ENCODE peak calls at places on chromosomes 11 and 22, in five cellular contexts. K is IMR-90, G is H9, I is cardiac muscle cell, F is tibial nerve. C is an unnamed sample. For H3K4me1, the result is how much of the 10 kb centered on the place peaks cover.

GRCh38 chr11:28242596-28242995 is 134.4 kb downstream of the METTL15 start:
- DNase-seq in G (no peak), I (no peak), K (no peak), F (no peak), C (no peak)

GRCh38 chr11:8230178-8230859 is 33.4 kb downstream of the LMO1 start:
- DNase-seq in F (no peak), K (no peak), G (no peak), I (no peak), C (no peak)

GRCh38 chr11:121522043-121522941 is 69.5 kb upstream of the SORL1-AS1 start:
- DNase-seq in G (no peak), I (no peak), F (no peak), K (no peak), C (no peak)

GRCh38 chr11:40125054-40125453 is 1334.4 kb downstream of the LRRC4C start:
- DNase-seq in I (no peak), G (no peak), F (no peak), K (no peak), C (peak)

GRCh38 chr11:29300441-29300840 is 716.4 kb downstream of the KCNA4 start:
- DNase-seq in G (no peak), K (peak), I (peak), F (no peak), C (no peak)

GRCh38 chr11:128725630-128726461 is 32.0 kb downstream of the FLI1 start:
- DNase-seq in F (no peak), K (peak), I (peak), G (no peak), C (no peak)

GRCh38 chr22:37184380-37184755 is 3.7 kb downstream of the C1QTNF6 start:
- DNase-seq in F (no peak), K (no peak), G (no peak), I (no peak), C (no peak)

GRCh38 chr11:44188643-44189042 is 93.2 kb downstream of the EXT2 start:
- DNase-seq in F (no peak), K (peak), I (no peak), G (no peak), C (no peak)

GRCh38 chr11:72770799-72771198 is 18.6 kb upstream of the ARAP1 start:
- DNase-seq in K (no peak), F (no peak), I (no peak), G (no peak), C (no peak)

GRCh38 chr11:77269484-77270123 is 31.9 kb downstream of the GDPD4 start:
- DNase-seq in G (no peak), K (peak), I (no peak), F (no peak), C (peak)

GRCh38 chr11:20477418-20478090 is 90.0 kb downstream of the PRMT3 start:
- DNase-seq in F (no peak), G (no peak), I (no peak), K (no peak), C (no peak)

GRCh38 chr11:73267921-73268540 is 4.1 kb upstream of the P2RY6 start:
- DNase-seq in F (no peak), K (no peak), G (peak), I (no peak), C (no peak)

GRCh38 chr11:22456993-22457748 is 119.0 kb downstream of the SLC17A6 start:
- DNase-seq in G (no peak), F (no peak), I (no peak), K (no peak), C (peak)

GRCh38 chr22:47213571-47214230 is 451.3 kb downstream of the TBC1D22A start:
- DNase-seq in F (no peak), K (no peak), I (peak), G (peak), C (peak)

GRCh38 chr22:49524362-49524761 is 303.3 kb downstream of the BRD1 start:
- DNase-seq in G (no peak), I (no peak), K (no peak), F (no peak), C (no peak)

GRCh38 chr11:77990981-77991380 is 3.5 kb downstream of the INTS4 start:
- DNase-seq in I (no peak), G (no peak), F (no peak), K (no peak), C (no peak)

GRCh38 chr11:12721816-12722604 is 47.8 kb downstream of the TEAD1 start:
- DNase-seq in F (no peak), K (no peak), G (no peak), I (no peak), C (no peak)

GRCh38 chr11:134538793-134539192 is 126.8 kb upstream of the B3GAT1 start:
- DNase-seq in K (no peak), I (no peak), G (no peak), F (no peak), C (no peak)

GRCh38 chr22:49052023-49052538 is 775.6 kb downstream of the BRD1 start:
- DNase-seq in K (no peak), G (peak), F (no peak), I (peak), C (no peak)

GRCh38 chr11:14641801-14642200 is 1.8 kb upstream of the PDE3B start:
- DNase-seq in I (no peak), K (no peak), F (no peak), G (no peak), C (no peak)

GRCh38 chr11:117259417-117259816 is 26.9 kb downstream of the RNF214 start:
- DNase-seq in F (no peak), G (no peak), K (peak), I (peak), C (no peak)

GRCh38 chr22:22710719-22711531 is 66.5 kb downstream of the GGTLC2 start:
- DNase-seq in I (peak), G (peak), F (peak), K (peak), C (peak)

GRCh38 chr22:49587421-49587820 is 240.3 kb downstream of the BRD1 start:
- DNase-seq in K (no peak), I (no peak), G (no peak), F (no peak), C (no peak)

GRCh38 chr11:76984741-76985140 is 49.5 kb upstream of the B3GNT6 start:
- DNase-seq in K (no peak), I (no peak), G (no peak), F (no peak), C (no peak)

DNA sequence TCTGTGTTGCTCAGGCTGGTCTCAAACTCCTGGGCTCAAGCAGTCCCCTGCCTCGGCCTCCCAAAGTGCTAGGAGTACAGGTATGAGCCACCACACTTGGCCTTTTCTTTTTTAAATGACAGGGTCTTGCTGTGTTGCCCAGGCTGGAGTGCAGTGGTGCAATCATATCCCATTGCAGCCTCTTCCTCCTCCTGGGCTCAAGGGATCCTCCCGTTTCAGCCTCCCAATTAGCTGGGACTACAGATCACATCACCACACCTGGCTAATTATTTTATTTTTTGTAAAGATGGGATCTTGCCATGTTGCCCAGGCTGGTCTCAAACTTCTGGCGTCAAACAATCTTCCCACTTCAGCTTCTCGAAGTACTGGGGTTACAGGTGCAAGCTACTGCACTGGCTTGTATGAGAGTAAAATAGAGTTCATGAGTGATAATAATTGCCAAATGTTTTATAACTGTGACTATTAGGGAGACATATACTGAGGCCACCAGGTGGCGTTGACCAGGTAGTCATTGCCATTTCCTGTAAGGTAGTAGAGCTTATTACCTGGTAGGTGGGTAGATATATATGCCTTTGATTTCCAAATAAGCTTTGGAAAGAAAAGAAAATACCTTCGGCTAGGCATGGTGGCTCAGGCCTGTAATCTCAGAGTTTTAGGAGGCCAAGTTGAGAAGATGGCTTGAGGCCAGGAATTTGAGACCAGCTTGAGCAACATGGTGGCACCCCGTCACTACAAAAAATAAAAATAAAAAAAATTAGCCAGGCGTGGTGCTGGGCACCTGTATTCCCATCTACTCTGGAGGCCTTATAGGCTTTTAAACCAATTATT is 5.4 kb downstream of the FDX1 start:
- DNase-seq in G (no peak), K (no peak), F (no peak), I (no peak), C (no peak)
- TF ChIP-seq CTCF in G (peak), K (peak), F (no peak), I (peak), C (peak)

DNA sequence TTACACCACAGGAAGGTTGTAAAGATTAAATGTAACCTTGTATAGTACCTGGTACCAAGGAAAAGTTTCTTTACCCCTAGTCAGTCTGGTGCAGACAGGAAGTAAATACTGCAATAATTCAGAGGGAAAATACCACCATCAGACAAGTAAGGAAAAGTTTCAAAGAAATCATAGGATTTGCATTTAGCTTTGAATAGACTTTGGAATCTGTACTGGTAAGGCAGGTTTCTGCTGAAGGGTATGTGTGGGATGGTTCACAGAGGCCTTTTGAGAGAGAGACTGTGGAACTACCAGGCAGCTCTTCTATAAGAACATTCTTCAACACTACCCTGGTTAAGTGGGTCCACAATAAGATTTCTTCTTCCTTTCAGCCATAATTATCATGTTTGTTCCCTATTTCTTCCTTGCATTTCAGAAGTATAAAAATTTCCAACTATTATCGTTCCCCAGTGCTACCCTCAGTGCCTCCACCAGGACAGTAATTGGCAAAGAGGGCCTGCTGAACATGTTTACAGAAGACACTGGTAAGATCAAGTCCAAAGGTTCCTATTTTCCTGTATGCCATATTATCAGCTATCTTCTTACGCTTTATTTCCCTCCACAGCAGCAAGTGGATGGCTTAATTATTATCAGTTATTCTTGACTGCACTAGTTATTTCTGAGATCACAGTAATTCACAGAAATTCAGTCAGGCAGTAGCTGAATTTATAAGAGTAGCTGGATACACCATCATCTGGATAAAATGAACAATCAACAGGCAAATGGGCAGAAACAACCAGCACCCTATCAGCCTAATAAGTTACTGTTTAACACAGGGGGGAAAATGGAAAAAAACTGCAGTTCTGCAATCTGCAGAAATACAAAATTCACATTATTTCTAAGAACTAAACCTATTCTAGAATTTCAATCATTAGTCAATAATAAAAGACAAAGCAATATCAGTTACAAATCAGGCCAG is 48.5 kb downstream of the PITPNB start:
- DNase-seq in K (no peak), F (no peak), I (no peak), G (no peak), C (no peak)
- H3K27ac ChIP-seq in K (peak), F (peak), I (peak), G (no peak), C (no peak)

GRCh38 chr11:3160252-3161031 is 4.7 kb downstream of the OSBPL5 start:
- DNase-seq in K (peak), F (peak), I (peak), G (peak), C (peak)

GRCh38 chr11:3162410-3163240 is 2.5 kb downstream of the OSBPL5 start:
- DNase-seq in K (no peak), I (no peak), G (no peak), F (peak), C (no peak)

GRCh38 chr11:3163241-3163981 is 1.7 kb downstream of the OSBPL5 start:
- DNase-seq in K (no peak), I (no peak), F (peak), G (no peak), C (no peak)

GRCh38 chr11:3161309-3161708 is 3.8 kb downstream of the OSBPL5 start:
- DNase-seq in F (peak), I (no peak), K (no peak), G (no peak), C (no peak)

DNA sequence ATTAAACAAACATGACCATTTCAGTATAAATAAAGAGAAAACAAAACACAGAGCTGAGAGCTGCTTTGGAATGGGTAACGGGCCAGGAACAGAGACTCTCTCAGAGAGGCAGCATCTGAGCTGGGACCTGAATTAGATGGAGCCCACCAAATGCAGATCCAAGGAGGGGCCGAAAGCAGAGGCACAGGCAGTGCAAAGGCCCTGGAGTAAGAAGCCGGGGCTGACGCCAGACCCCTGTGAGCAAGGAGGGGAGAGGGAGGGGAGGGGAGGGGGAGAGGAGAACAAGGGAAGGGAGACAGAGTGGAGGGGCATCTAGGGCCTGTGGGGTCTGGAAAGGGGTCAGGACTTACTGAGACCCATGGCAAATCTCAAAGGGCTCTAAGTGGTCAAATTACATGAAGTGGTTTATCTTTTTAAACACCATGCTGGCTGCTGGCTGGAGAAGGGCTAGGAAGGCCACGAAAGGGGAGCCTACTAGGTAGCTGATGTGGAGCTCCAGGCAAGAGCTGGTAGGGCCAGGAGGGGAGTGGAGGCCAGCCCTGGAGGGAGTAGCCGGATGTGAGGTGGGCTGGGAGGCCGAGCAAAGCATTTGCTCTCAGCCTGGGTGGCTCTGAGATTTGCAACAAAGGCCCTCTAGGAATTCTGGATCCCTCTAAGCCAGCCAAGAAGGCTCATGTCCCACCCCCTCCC is 3.2 kb downstream of the OSBPL5 start:
- DNase-seq in K (no peak), I (no peak), F (no peak), G (no peak), C (no peak)
- H3K4me1 ChIP-seq in K (under half), I (under half), F (half or more), G (under half), C (under half)

GRCh38 chr22:41525450-41526225 is 18.6 kb downstream of the POLR3H start:
- DNase-seq in G (no peak), I (no peak), F (no peak), K (no peak), C (no peak)
- TF ChIP-seq CTCF in G (no peak), I (no peak), F (no peak), K (no peak), C (no peak)

GRCh38 chr22:39369186-39369585 is 19.4 kb downstream of the SYNGR1 start:
- DNase-seq in K (no peak), I (no peak), G (no peak), F (no peak), C (no peak)
- H3K27ac ChIP-seq in K (no peak), I (no peak), G (no peak), F (no peak), C (peak)

DNA sequence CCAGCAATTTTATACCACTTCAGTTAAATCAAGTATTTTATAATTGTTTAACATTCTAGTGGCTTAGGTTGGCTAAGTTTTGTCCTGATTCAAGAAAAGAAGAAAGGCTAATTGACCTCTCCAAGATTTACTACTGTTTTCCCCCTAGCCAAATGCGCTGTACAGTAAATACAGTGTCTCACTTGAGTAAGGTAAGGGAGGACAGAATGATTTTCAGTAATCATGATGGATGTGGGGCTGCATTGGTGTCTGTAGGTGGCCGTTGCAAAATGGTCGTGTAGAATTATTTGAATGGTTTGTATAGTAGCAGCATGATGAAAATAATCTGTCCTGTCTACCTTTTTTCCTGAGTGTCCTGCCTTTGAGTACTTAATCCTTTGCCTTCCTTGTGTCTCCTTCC is 4.6 kb downstream of the CECR2 start:
- DNase-seq in K (no peak), I (no peak), F (no peak), G (no peak), C (no peak)
- H3K4me1 ChIP-seq in K (under half), I (half or more), F (under half), G (under half), C (under half)

GRCh38 chr22:43090130-43090789 is 1.1 kb upstream of the TTLL1 start:
- DNase-seq in K (peak), G (no peak), I (peak), F (no peak), C (peak)
- TF ChIP-seq CTCF in K (peak), G (no peak), I (peak), F (no peak), C (peak)

GRCh38 chr11:35280727-35281126 is 138.6 kb downstream of the SLC1A2 start:
- DNase-seq in G (no peak), I (no peak), F (no peak), K (no peak), C (no peak)
- H3K27ac ChIP-seq in G (no peak), I (no peak), F (peak), K (no peak), C (no peak)

C was measured in A673.